ENCODE peak calls at places on chromosome 16, in four cellular contexts. One of them, this sample, is unnamed.
A peak's percentile ranks its signal among the peaks of the same experiment; 100 is the strongest.

GRCh38 chr16:54050281-54051210 is 236.0 kb downstream of the IRX3 start:
- DNase-seq in HepG2: no peak
- DNase-seq in K562: no peak
- DNase-seq in WTC11: no peak
- DNase-seq in this sample: peak; percentile 26

GRCh38 chr16:57878586-57878985 is 76.3 kb upstream of the KIFC3 start:
- DNase-seq in WTC11: no peak
- DNase-seq in K562: no peak
- DNase-seq in HepG2: no peak
- DNase-seq in this sample: no peak

GRCh38 chr16:77918792-77919707 is 103.3 kb upstream of the CLEC3A start:
- DNase-seq in K562: no peak
- DNase-seq in WTC11: no peak
- DNase-seq in HepG2: peak; percentile 24
- DNase-seq in this sample: no peak

GRCh38 chr16:583815-584591 is 5.9 kb upstream of the RAB40C start:
- DNase-seq in K562: no peak
- DNase-seq in WTC11: peak; percentile 24
- DNase-seq in HepG2: no peak
- DNase-seq in this sample: no peak

GRCh38 chr16:21656795-21657768 is 4.7 kb upstream of the IGSF6 start:
- DNase-seq in HepG2: peak; percentile 75
- DNase-seq in WTC11: no peak
- DNase-seq in K562: peak; percentile 70
- DNase-seq in this sample: peak; percentile 63

GRCh38 chr16:68744744-68745280 is 7.7 kb downstream of the CDH1 start:
- DNase-seq in HepG2: peak; percentile 97
- DNase-seq in K562: no peak
- DNase-seq in WTC11: peak; percentile 50
- DNase-seq in this sample: no peak

GRCh38 chr16:56370185-56370584 is 55.2 kb downstream of the AMFR start:
- DNase-seq in HepG2: no peak
- DNase-seq in WTC11: no peak
- DNase-seq in K562: no peak
- DNase-seq in this sample: no peak

GRCh38 chr16:53769787-53770186 is 65.8 kb downstream of the FTO start:
- DNase-seq in HepG2: no peak
- DNase-seq in WTC11: no peak
- DNase-seq in K562: no peak
- DNase-seq in this sample: no peak

GRCh38 chr16:64893386-64893785 is 228.5 kb downstream of the CDH11 start:
- DNase-seq in WTC11: no peak
- DNase-seq in HepG2: no peak
- DNase-seq in K562: no peak
- DNase-seq in this sample: no peak

GRCh38 chr16:4377573-4378146 is 6.0 kb downstream of the VASN start:
- DNase-seq in HepG2: no peak
- DNase-seq in K562: no peak
- DNase-seq in WTC11: no peak
- DNase-seq in this sample: no peak

GRCh38 chr16:49700928-49701685 is 154.8 kb downstream of the ZNF423 start:
- DNase-seq in WTC11: no peak
- DNase-seq in HepG2: no peak
- DNase-seq in K562: no peak
- DNase-seq in this sample: no peak

GRCh38 chr16:12531937-12532336 is 271.8 kb downstream of the CPPED1 start:
- DNase-seq in HepG2: no peak
- DNase-seq in K562: no peak
- DNase-seq in WTC11: no peak
- DNase-seq in this sample: no peak

GRCh38 chr16:87342978-87343752 is 26.0 kb upstream of the C16orf95 start:
- DNase-seq in WTC11: no peak
- DNase-seq in K562: no peak
- DNase-seq in HepG2: no peak
- DNase-seq in this sample: no peak

GRCh38 chr16:50808929-50809538 is 67.1 kb downstream of the CYLD start:
- DNase-seq in K562: no peak
- DNase-seq in WTC11: no peak
- DNase-seq in HepG2: no peak
- DNase-seq in this sample: no peak

GRCh38 chr16:81601008-81601428 is 156.4 kb downstream of the CMIP start:
- DNase-seq in HepG2: no peak
- DNase-seq in K562: no peak
- DNase-seq in WTC11: no peak
- DNase-seq in this sample: no peak

GRCh38 chr16:64679976-64680375 is 441.9 kb downstream of the CDH11 start:
- DNase-seq in HepG2: no peak
- DNase-seq in K562: no peak
- DNase-seq in WTC11: no peak
- DNase-seq in this sample: no peak

GRCh38 chr16:11145173-11145820 is 110.7 kb downstream of the SOCS1 start:
- DNase-seq in K562: no peak
- DNase-seq in WTC11: no peak
- DNase-seq in HepG2: no peak
- DNase-seq in this sample: no peak

GRCh38 chr16:27483624-27484023 is 66.1 kb downstream of the GTF3C1 start:
- DNase-seq in HepG2: no peak
- DNase-seq in WTC11: no peak
- DNase-seq in K562: no peak
- DNase-seq in this sample: no peak

GRCh38 chr16:66366433-66367299 is at the start of gene CDH5:
- DNase-seq in WTC11: no peak
- DNase-seq in K562: no peak
- DNase-seq in HepG2: no peak
- DNase-seq in this sample: no peak

GRCh38 chr16:47061204-47061603 is 82.5 kb downstream of the NETO2 start:
- DNase-seq in WTC11: no peak
- DNase-seq in HepG2: no peak
- DNase-seq in K562: no peak
- DNase-seq in this sample: no peak

GRCh38 chr16:17520567-17520966 is 49.8 kb upstream of the XYLT1 start:
- DNase-seq in HepG2: no peak
- DNase-seq in K562: no peak
- DNase-seq in WTC11: no peak
- DNase-seq in this sample: no peak

GRCh38 chr16:64977211-64977920 is 144.5 kb downstream of the CDH11 start:
- DNase-seq in HepG2: no peak
- DNase-seq in WTC11: no peak
- DNase-seq in K562: no peak
- DNase-seq in this sample: no peak

DNA sequence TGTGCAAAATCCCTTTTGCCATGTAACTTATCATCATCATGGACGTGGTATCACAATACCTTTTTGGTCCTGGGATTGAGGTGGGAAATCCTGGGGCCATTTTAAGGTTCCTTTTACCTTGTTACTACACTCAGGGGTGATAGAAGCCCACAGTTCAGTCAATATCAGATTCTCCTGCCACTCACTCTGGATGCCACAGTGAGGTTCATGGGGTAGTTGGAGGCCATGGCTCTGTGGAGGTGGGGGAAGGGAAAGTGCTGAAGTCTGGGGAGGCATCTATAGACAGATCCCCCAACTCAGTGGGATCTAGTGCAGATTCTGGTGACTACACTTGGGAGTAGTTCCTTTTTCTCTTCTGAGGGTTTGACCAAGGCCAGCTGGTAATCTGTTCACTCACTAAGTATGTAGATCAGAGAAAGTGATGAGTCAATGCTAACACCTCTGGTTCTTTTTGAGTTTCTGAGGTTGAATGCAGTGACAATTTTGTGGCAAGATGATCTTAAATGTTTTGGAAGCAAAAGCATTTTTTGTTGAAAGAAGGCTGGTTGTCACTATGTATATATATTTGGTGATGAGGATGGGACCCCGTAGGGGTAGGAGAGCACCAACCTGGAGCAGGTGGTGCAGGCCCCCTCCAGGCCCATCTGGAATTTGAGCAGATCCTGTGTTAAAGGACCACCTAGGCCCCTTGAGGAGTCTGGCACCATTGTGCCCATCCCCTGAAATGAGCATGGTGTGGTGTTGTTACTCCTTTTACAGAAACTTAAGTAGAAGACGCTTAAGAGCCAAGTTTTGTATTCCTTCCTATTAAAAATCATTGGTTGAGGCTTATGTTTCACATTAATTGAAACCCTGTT is 18.8 kb upstream of the IRF8 start:
- DNase-seq in HepG2: no peak
- DNase-seq in WTC11: no peak
- DNase-seq in K562: no peak
- DNase-seq in this sample: no peak
- TF ChIP-seq ELF4 in HepG2: no peak
- TF ChIP-seq ELF4 in WTC11: no peak
- TF ChIP-seq ELF4 in K562: no peak
- TF ChIP-seq ELF4 in this sample: no peak

GRCh38 chr16:74146643-74147042 is 150.0 kb upstream of the PSMD7 start:
- DNase-seq in WTC11: no peak
- DNase-seq in HepG2: no peak
- DNase-seq in K562: no peak
- DNase-seq in this sample: no peak
- TF ChIP-seq ELF4 in WTC11: no peak
- TF ChIP-seq ELF4 in HepG2: no peak
- TF ChIP-seq ELF4 in K562: no peak
- TF ChIP-seq ELF4 in this sample: no peak

GRCh38 chr16:89066746-89067145 is 26.9 kb upstream of the ACSF3 start:
- DNase-seq in WTC11: no peak
- DNase-seq in K562: no peak
- DNase-seq in HepG2: no peak
- DNase-seq in this sample: no peak
- TF ChIP-seq ELF4 in WTC11: no peak
- TF ChIP-seq ELF4 in K562: no peak
- TF ChIP-seq ELF4 in HepG2: no peak
- TF ChIP-seq ELF4 in this sample: no peak

GRCh38 chr16:8675183-8676159 is 1.1 kb downstream of the ABAT start:
- DNase-seq in HepG2: peak; percentile 96
- DNase-seq in K562: no peak
- DNase-seq in WTC11: no peak
- DNase-seq in this sample: no peak
- TF ChIP-seq ELF4 in HepG2: no peak
- TF ChIP-seq ELF4 in K562: no peak
- TF ChIP-seq ELF4 in WTC11: no peak
- TF ChIP-seq ELF4 in this sample: no peak

GRCh38 chr16:70593544-70593943 is 52.8 kb upstream of the IL34 start:
- DNase-seq in K562: no peak
- DNase-seq in HepG2: no peak
- DNase-seq in WTC11: no peak
- DNase-seq in this sample: no peak

GRCh38 chr16:70592106-70592571 is 54.2 kb upstream of the IL34 start:
- DNase-seq in K562: no peak
- DNase-seq in WTC11: no peak
- DNase-seq in HepG2: no peak
- DNase-seq in this sample: no peak

GRCh38 chr16:70597135-70597534 is 49.2 kb upstream of the IL34 start:
- DNase-seq in WTC11: no peak
- DNase-seq in HepG2: no peak
- DNase-seq in K562: no peak
- DNase-seq in this sample: no peak

GRCh38 chr16:70591609-70592008 is 54.8 kb upstream of the IL34 start:
- DNase-seq in WTC11: no peak
- DNase-seq in K562: no peak
- DNase-seq in HepG2: no peak
- DNase-seq in this sample: no peak

GRCh38 chr16:70594569-70594968 is 51.8 kb upstream of the IL34 start:
- DNase-seq in WTC11: no peak
- DNase-seq in HepG2: no peak
- DNase-seq in K562: no peak
- DNase-seq in this sample: no peak
- TF ChIP-seq ELF4 in WTC11: no peak
- TF ChIP-seq ELF4 in HepG2: no peak
- TF ChIP-seq ELF4 in K562: no peak
- TF ChIP-seq ELF4 in this sample: no peak

DNA sequence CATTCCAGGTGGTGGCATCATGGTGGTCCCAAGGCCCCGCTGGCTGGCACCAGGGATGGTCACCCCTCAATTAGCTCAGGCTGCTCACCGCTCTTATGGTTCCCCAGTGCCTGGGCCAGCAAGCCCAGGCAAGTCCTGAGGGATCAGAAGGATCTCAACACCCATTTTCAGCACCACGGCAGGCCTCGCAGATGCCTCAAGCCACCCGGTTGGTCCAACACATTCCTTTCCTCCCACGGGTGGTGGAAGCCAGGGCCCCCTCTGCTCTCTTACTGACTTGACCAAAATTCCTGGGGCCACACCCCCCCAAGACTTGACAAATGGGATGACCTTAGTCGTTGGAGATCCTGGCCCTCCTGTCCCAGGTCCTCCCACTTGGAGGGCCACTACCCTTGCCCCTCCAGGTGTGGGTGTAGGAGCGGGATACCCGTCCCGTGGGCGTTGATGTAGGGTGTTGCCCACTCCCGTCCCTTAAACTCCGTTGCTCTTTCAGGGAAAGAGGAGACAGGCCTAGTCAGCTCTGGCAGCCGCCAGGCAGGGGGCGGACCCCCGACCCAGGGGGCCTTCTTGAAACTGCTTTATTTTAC is 5.9 kb downstream of the ZNF205 start:
- DNase-seq in HepG2: no peak
- DNase-seq in WTC11: no peak
- DNase-seq in K562: no peak
- DNase-seq in this sample: no peak
- TF ChIP-seq ELF4 in HepG2: no peak
- TF ChIP-seq ELF4 in WTC11: no peak
- TF ChIP-seq ELF4 in K562: no peak
- TF ChIP-seq ELF4 in this sample: no peak